ENCODE peak calls at places on chromosomes 4 and X, in nine cellular contexts. A is myocyte; Z is AG10803; R is Ammon's horn; V is AG08396; U is stimulated activated CD8-positive, alpha-beta memory T cell treated with anti-CD3 and anti-CD28 coated beads, Interleukin-15, amount 100 ng/mL, for 1 hour; O is GM19239; Q is M059J; B is CD8-positive, alpha-beta memory T cell. J is an unnamed sample.
A peak's percentile ranks its signal among the peaks of the same experiment; 100 is the strongest.

GRCh38 chrX:109360301-109360700 is 121.6 kb downstream of the GUCY2F start:
- DNase-seq in A (peak; percentile 9), Z (no peak), R (no peak), V (no peak), U (no peak), O (no peak), Q (no peak), B (no peak), J (no peak)

GRCh38 chr4:175951794-175952193 is 113.8 kb upstream of the WDR17 start:
- DNase-seq in A (no peak), Z (no peak), R (no peak), V (no peak), U (no peak), O (no peak), Q (peak; percentile 43), B (no peak), J (no peak)

GRCh38 chrX:115330498-115331138 is 41.1 kb downstream of the LUZP4 start:
- DNase-seq in A (peak; percentile 62), Z (peak; percentile 68), R (peak; percentile 70), V (peak; percentile 74), U (no peak), O (peak; percentile 13), Q (peak; percentile 76), B (peak; percentile 16), J (peak; percentile 61)

GRCh38 chr4:181517521-181517920 is 725.7 kb upstream of the TENM3 start:
- DNase-seq in A (no peak), Z (peak; percentile 33), R (no peak), V (no peak), U (no peak), O (no peak), Q (no peak), B (no peak), J (no peak)

GRCh38 chrX:20139966-20140365 is 1.7 kb downstream of the EIF1AX start:
- DNase-seq in A (no peak), Z (peak; percentile 84), R (no peak), V (no peak), U (no peak), O (no peak), Q (peak; percentile 66), B (no peak), J (no peak)

GRCh38 chr4:23368081-23368697 is 521.7 kb downstream of the PPARGC1A start:
- DNase-seq in A (peak; percentile 48), Z (no peak), R (no peak), V (no peak), U (no peak), O (no peak), Q (peak; percentile 35), B (no peak), J (peak; percentile 14)

GRCh38 chr4:129117705-129118104 is 21.8 kb downstream of the C4orf33 start:
- DNase-seq in A (no peak), Z (no peak), R (no peak), V (no peak), U (no peak), O (no peak), Q (no peak), B (no peak), J (no peak)

GRCh38 chr4:134636332-134637055 is 434.9 kb upstream of the PABPC4L start:
- DNase-seq in A (no peak), Z (no peak), R (no peak), V (no peak), U (no peak), O (no peak), Q (no peak), B (no peak), J (no peak)

GRCh38 chr4:19776929-19777328 is 474.8 kb upstream of the SLIT2 start:
- DNase-seq in A (no peak), Z (peak; percentile 24), R (no peak), V (no peak), U (no peak), O (no peak), Q (peak; percentile 44), B (no peak), J (no peak)

GRCh38 chrX:13180807-13181206 is 136.4 kb upstream of the FAM9C start:
- DNase-seq in A (peak; percentile 73), Z (peak; percentile 64), R (no peak), V (peak; percentile 15), U (no peak), O (no peak), Q (peak; percentile 92), B (no peak), J (no peak)

GRCh38 chr4:3340703-3341088 is 47.9 kb downstream of the RGS12 start:
- DNase-seq in A (no peak), Z (no peak), R (no peak), V (no peak), U (no peak), O (no peak), Q (no peak), B (no peak), J (peak; percentile 93)

GRCh38 chr4:16194199-16194598 is 32.1 kb downstream of the TAPT1 start:
- DNase-seq in A (peak; percentile 42), Z (peak; percentile 78), R (no peak), V (no peak), U (no peak), O (no peak), Q (peak; percentile 14), B (no peak), J (no peak)

GRCh38 chr4:6689506-6689960 is 4.1 kb upstream of the S100P start:
- DNase-seq in A (no peak), Z (no peak), R (no peak), V (no peak), U (no peak), O (no peak), Q (no peak), B (no peak), J (no peak)

GRCh38 chrX:10769165-10769564 is 148.8 kb upstream of the MID1 start:
- DNase-seq in A (peak; percentile 61), Z (peak; percentile 54), R (peak; percentile 29), V (peak; percentile 15), U (no peak), O (no peak), Q (peak; percentile 70), B (no peak), J (peak; percentile 38)

GRCh38 chr4:150746156-150746555 is 164.2 kb downstream of the MAB21L2 start:
- DNase-seq in A (no peak), Z (no peak), R (no peak), V (no peak), U (no peak), O (no peak), Q (peak; percentile 21), B (no peak), J (no peak)

GRCh38 chr4:121932212-121932974 is 19.5 kb downstream of the TRPC3 start:
- DNase-seq in A (no peak), Z (no peak), R (no peak), V (no peak), U (no peak), O (no peak), Q (no peak), B (no peak), J (no peak)

GRCh38 chr4:78642934-78643333 is 91.4 kb downstream of the ANXA3 start:
- DNase-seq in A (peak; percentile 77), Z (no peak), R (peak; percentile 39), V (no peak), U (no peak), O (no peak), Q (no peak), B (no peak), J (no peak)

GRCh38 chr4:121484633-121485032 is 103.8 kb upstream of the QRFPR start:
- DNase-seq in A (peak; percentile 57), Z (peak; percentile 73), R (no peak), V (peak; percentile 58), U (no peak), O (peak; percentile 14), Q (peak; percentile 59), B (peak; percentile 6), J (peak; percentile 19)

GRCh38 chrX:43450355-43450754 is 205.7 kb upstream of the MAOA start:
- DNase-seq in A (no peak), Z (no peak), R (no peak), V (no peak), U (no peak), O (no peak), Q (no peak), B (no peak), J (no peak)

GRCh38 chrX:135384161-135384836 is 37.4 kb upstream of the SMIM10L2A start:
- DNase-seq in A (no peak), Z (no peak), R (no peak), V (no peak), U (peak; percentile 3), O (no peak), Q (no peak), B (peak; percentile 65), J (no peak)

GRCh38 chr4:163173713-163174112 is 7.0 kb upstream of the NAF1 start:
- DNase-seq in A (no peak), Z (no peak), R (no peak), V (no peak), U (no peak), O (no peak), Q (no peak), B (no peak), J (no peak)

J was measured in cerebellar cortex.